ENCODE peak calls at places on chromosomes 4 and X, in seven cellular contexts. D is transverse colon, U is lower leg skin, H is uterus, Q is stomach, P is tibial nerve, Z is prostate gland. O is an unnamed sample.
A peak's percentile ranks its signal among the peaks of the same experiment; 100 is the strongest.

GRCh38 chr4:40621592-40622512 is 7.8 kb downstream of the RBM47 start:
- DNase-seq in D (peak; percentile 68), U (peak; percentile 95), H (peak; percentile 20), Q (peak; percentile 82), P (peak; percentile 81), Z (peak; percentile 87), O (peak; percentile 62)

GRCh38 chr4:63458010-63458409 is 951.2 kb downstream of the TECRL start:
- DNase-seq in D (no peak), U (no peak), H (no peak), Q (no peak), P (no peak), Z (no peak), O (no peak)

GRCh38 chrX:153905481-153906095 is 1.1 kb downstream of the AVPR2 start:
- DNase-seq in D (no peak), U (no peak), H (no peak), Q (no peak), P (no peak), Z (no peak), O (no peak)

GRCh38 chr4:186193851-186194250 is 2.5 kb downstream of the CYP4V2 start:
- DNase-seq in D (no peak), U (no peak), H (no peak), Q (no peak), P (no peak), Z (no peak), O (no peak)

GRCh38 chr4:118772149-118773081 is 63.5 kb downstream of the SEC24D start:
- DNase-seq in D (no peak), U (no peak), H (no peak), Q (no peak), P (no peak), Z (no peak), O (no peak)

GRCh38 chr4:138242830-138243149 is 641 bp upstream of the SLC7A11 start:
- DNase-seq in D (no peak), U (no peak), H (no peak), Q (no peak), P (no peak), Z (no peak), O (no peak)

GRCh38 chr4:153205028-153205648 is 895 bp downstream of the TRIM2 start:
- DNase-seq in D (peak; percentile 76), U (no peak), H (no peak), Q (peak; percentile 47), P (no peak), Z (peak; percentile 59), O (no peak)

GRCh38 chrX:19863237-19864223 is 23.9 kb downstream of the SH3KBP1 start:
- DNase-seq in D (no peak), U (peak; percentile 58), H (no peak), Q (no peak), P (no peak), Z (no peak), O (no peak)

GRCh38 chr4:157992948-157993839 is 179.6 kb downstream of the GASK1B start:
- DNase-seq in D (no peak), U (no peak), H (no peak), Q (no peak), P (no peak), Z (no peak), O (no peak)

GRCh38 chrX:27583976-27584375 is 6.2 kb upstream of the DCAF8L2 start:
- DNase-seq in D (no peak), U (no peak), H (no peak), Q (no peak), P (no peak), Z (no peak), O (no peak)

GRCh38 chrX:43557792-43558191 is 98.3 kb upstream of the MAOA start:
- DNase-seq in D (peak; percentile 65), U (no peak), H (peak; percentile 33), Q (peak; percentile 63), P (peak; percentile 66), Z (peak; percentile 36), O (no peak)

GRCh38 chr4:152643153-152644035 is 36.4 kb downstream of the TMEM154 start:
- DNase-seq in D (peak; percentile 51), U (no peak), H (no peak), Q (no peak), P (no peak), Z (no peak), O (peak; percentile 71)

GRCh38 chrX:32987139-32987538 is 224.2 kb downstream of the DMD start:
- DNase-seq in D (no peak), U (no peak), H (no peak), Q (no peak), P (no peak), Z (no peak), O (no peak)

GRCh38 chrX:64739792-64740378 is 236.4 kb downstream of the ZC4H2 start:
- DNase-seq in D (peak; percentile 18), U (no peak), H (no peak), Q (no peak), P (no peak), Z (no peak), O (no peak)

GRCh38 chrX:56281789-56282188 is 49.6 kb downstream of the KLF8 start:
- DNase-seq in D (no peak), U (no peak), H (no peak), Q (no peak), P (no peak), Z (no peak), O (no peak)

GRCh38 chrX:35380808-35381700 is 417.1 kb upstream of the MAGEB16 start:
- DNase-seq in D (no peak), U (no peak), H (no peak), Q (no peak), P (no peak), Z (no peak), O (no peak)

GRCh38 chr4:88106205-88106604 is 52.2 kb downstream of the ABCG2 start:
- DNase-seq in D (no peak), U (no peak), H (no peak), Q (no peak), P (no peak), Z (no peak), O (no peak)

GRCh38 chr4:1365271-1366178 is 18.5 kb downstream of the UVSSA start:
- DNase-seq in D (peak; percentile 63), U (no peak), H (no peak), Q (peak; percentile 55), P (no peak), Z (no peak), O (peak; percentile 75)

GRCh38 chr4:2691313-2691712 is 64.8 kb downstream of the TNIP2 start:
- DNase-seq in D (no peak), U (peak; percentile 29), H (no peak), Q (no peak), P (no peak), Z (no peak), O (no peak)

GRCh38 chr4:2689114-2689513 is 67.0 kb downstream of the TNIP2 start:
- DNase-seq in D (no peak), U (no peak), H (no peak), Q (no peak), P (no peak), Z (no peak), O (no peak)

GRCh38 chr4:2688697-2689096 is 67.4 kb downstream of the TNIP2 start:
- DNase-seq in D (no peak), U (peak; percentile 64), H (no peak), Q (no peak), P (no peak), Z (no peak), O (no peak)

GRCh38 chr4:2688281-2688680 is 67.9 kb downstream of the TNIP2 start:
- DNase-seq in D (no peak), U (peak; percentile 21), H (no peak), Q (no peak), P (no peak), Z (no peak), O (no peak)

DNA sequence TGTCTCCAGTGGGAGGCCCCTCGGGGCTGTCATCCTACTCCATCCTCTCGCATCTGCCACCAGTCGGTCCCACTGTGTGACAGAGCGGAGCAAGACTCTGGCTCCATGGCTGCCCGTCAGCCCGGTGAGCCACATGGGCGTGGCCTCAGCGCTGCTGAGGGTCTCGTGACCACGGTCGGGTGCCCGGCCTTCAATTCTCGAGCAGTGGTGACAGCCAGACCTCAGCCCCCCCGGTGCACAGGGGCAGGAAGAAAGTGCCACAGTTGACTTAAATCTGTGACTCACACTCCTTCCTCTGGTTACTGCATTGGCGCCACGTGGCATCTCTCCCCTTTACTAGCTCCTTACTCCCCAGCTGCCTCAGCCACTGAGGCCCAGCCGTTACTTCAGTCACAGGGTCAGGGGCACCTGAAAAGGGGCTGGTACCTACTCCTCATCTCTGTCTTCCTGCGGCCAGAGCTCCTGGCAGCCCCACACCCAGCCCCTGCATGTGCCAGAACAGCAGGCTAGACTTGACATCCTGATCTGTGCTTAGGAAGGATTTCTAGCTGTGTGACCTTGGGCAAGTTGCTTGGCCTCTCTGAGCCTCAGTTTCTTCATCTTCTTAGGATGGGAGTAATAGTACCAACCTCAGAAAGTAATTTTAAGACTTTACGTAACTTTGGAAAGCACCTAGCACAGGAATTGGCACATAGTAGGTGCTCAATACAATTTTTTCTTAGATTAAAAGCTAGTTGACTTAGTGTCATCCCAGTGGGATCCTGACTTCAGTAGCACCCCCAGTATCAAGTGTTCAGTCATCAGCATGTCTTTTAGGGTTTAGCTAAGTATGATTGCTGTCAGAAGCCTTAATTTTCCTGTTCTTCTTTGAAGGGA is 66.1 kb downstream of the TNIP2 start:
- DNase-seq in D (peak; percentile 16), U (peak; percentile 74), H (no peak), Q (no peak), P (no peak), Z (no peak), O (no peak)
- TF ChIP-seq POLR2A in D (no peak), U (no peak), H (no peak), Q (no peak), P (no peak), Z (no peak), O (no peak)

DNA sequence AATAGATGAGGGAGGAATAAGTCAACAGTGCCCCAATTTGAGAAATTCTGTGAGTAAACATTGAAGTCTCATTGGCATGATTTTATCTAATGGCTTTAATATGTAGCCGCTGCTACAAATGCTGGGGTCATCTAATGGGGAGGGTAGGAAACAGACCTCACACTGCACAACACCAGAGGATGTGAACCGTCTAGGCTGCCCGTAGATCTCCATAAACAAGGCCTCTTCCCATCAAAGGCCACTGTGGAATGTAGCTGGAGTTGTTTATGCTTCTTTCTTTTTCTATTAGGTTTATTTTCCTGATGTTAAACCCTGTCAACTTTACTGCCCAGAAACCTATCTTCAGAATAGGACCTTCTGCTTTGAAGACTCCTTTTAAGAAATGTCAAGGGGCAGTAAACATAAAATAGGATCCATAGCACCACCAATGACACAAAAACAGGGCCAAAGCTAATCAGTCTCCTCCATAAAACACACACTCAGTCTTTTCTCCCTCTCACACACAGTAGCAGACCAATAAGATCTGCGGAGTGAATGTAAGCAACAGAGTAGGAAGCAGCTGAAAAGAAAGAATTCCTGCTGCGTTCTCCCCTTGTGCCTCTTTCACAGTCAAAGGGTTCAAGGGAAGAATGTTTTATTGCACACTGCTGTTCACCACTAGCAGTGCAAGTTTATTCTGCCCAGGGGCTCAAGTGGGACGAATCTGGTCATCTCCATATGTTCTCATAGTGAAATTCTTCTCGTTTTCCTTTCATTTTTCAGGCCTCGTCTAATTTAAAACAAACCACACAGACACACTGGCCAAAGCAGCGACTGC is 72.2 kb downstream of the MAML3 start:
- DNase-seq in D (no peak), U (no peak), H (no peak), Q (no peak), P (no peak), Z (no peak), O (no peak)
- TF ChIP-seq POLR2A in D (no peak), U (no peak), H (no peak), Q (no peak), P (no peak), Z (no peak), O (no peak)

GRCh38 chrX:81121513-81122363 is 80.0 kb downstream of the HMGN5 start:
- DNase-seq in D (peak; percentile 92), U (peak; percentile 97), H (peak; percentile 93), Q (peak; percentile 91), P (peak; percentile 84), Z (peak; percentile 88), O (peak; percentile 80)
- TF ChIP-seq POLR2A in D (peak; percentile 51), U (no peak), H (peak; percentile 16), Q (no peak), P (peak; percentile 47), Z (peak; percentile 39), O (peak; percentile 43)

GRCh38 chrX:131617182-131617581 is 73.3 kb downstream of the OR13H1 start:
- DNase-seq in D (no peak), U (no peak), H (no peak), Q (no peak), P (no peak), Z (no peak), O (no peak)
- TF ChIP-seq POLR2A in D (no peak), U (no peak), H (no peak), Q (no peak), P (no peak), Z (no peak), O (no peak)